ENCODE peak calls at places on chromosome 2, in five cellular contexts. One of them, this sample, is unnamed.

GRCh38 chr2:219269362-219270054 is 9.7 kb upstream of the DNAJB2 start:
- DNase-seq in activated naive CD4-positive, alpha-beta T cell treated with anti-CD3 and anti-CD28 coated beads, Interleukin-2, amount 10 ng/mL, durations not matched to agents 7 days and 5 days: no peak
- DNase-seq in mesendoderm: no peak
- DNase-seq in NCI-H1417 treated with DMSO at 0.1 percent for 48 hours: no peak
- DNase-seq in brain microvascular endothelial cell: no peak
- DNase-seq in this sample: peak

GRCh38 chr2:60318544-60318943 is 234.9 kb downstream of the BCL11A start:
- DNase-seq in activated naive CD4-positive, alpha-beta T cell treated with anti-CD3 and anti-CD28 coated beads, Interleukin-2, amount 10 ng/mL, durations not matched to agents 7 days and 5 days: no peak
- DNase-seq in mesendoderm: peak
- DNase-seq in NCI-H1417 treated with DMSO at 0.1 percent for 48 hours: no peak
- DNase-seq in brain microvascular endothelial cell: no peak
- DNase-seq in this sample: no peak

GRCh38 chr2:32977228-32977758 is 30.5 kb downstream of the LTBP1 start:
- DNase-seq in activated naive CD4-positive, alpha-beta T cell treated with anti-CD3 and anti-CD28 coated beads, Interleukin-2, amount 10 ng/mL, durations not matched to agents 7 days and 5 days: no peak
- DNase-seq in mesendoderm: no peak
- DNase-seq in NCI-H1417 treated with DMSO at 0.1 percent for 48 hours: no peak
- DNase-seq in brain microvascular endothelial cell: no peak
- DNase-seq in this sample: peak

GRCh38 chr2:8676191-8676914 is 5.5 kb upstream of the ID2 start:
- DNase-seq in activated naive CD4-positive, alpha-beta T cell treated with anti-CD3 and anti-CD28 coated beads, Interleukin-2, amount 10 ng/mL, durations not matched to agents 7 days and 5 days: no peak
- DNase-seq in mesendoderm: peak
- DNase-seq in NCI-H1417 treated with DMSO at 0.1 percent for 48 hours: no peak
- DNase-seq in brain microvascular endothelial cell: no peak
- DNase-seq in this sample: peak

GRCh38 chr2:72924353-72925240 is 7.3 kb downstream of the EMX1 start:
- DNase-seq in activated naive CD4-positive, alpha-beta T cell treated with anti-CD3 and anti-CD28 coated beads, Interleukin-2, amount 10 ng/mL, durations not matched to agents 7 days and 5 days: peak
- DNase-seq in mesendoderm: peak
- DNase-seq in NCI-H1417 treated with DMSO at 0.1 percent for 48 hours: no peak
- DNase-seq in brain microvascular endothelial cell: no peak
- DNase-seq in this sample: no peak

GRCh38 chr2:47867205-47867604 is 39.1 kb downstream of the FBXO11 start:
- DNase-seq in activated naive CD4-positive, alpha-beta T cell treated with anti-CD3 and anti-CD28 coated beads, Interleukin-2, amount 10 ng/mL, durations not matched to agents 7 days and 5 days: no peak
- DNase-seq in mesendoderm: no peak
- DNase-seq in NCI-H1417 treated with DMSO at 0.1 percent for 48 hours: no peak
- DNase-seq in brain microvascular endothelial cell: peak
- DNase-seq in this sample: peak

GRCh38 chr2:70204452-70204851 is 13.6 kb upstream of the C2orf42 start:
- DNase-seq in activated naive CD4-positive, alpha-beta T cell treated with anti-CD3 and anti-CD28 coated beads, Interleukin-2, amount 10 ng/mL, durations not matched to agents 7 days and 5 days: no peak
- DNase-seq in mesendoderm: no peak
- DNase-seq in NCI-H1417 treated with DMSO at 0.1 percent for 48 hours: no peak
- DNase-seq in brain microvascular endothelial cell: no peak
- DNase-seq in this sample: no peak

GRCh38 chr2:39487398-39488250 is 50.5 kb upstream of the MAP4K3 start:
- DNase-seq in activated naive CD4-positive, alpha-beta T cell treated with anti-CD3 and anti-CD28 coated beads, Interleukin-2, amount 10 ng/mL, durations not matched to agents 7 days and 5 days: no peak
- DNase-seq in mesendoderm: peak
- DNase-seq in NCI-H1417 treated with DMSO at 0.1 percent for 48 hours: no peak
- DNase-seq in brain microvascular endothelial cell: no peak
- DNase-seq in this sample: no peak

GRCh38 chr2:30862054-30862651 is 54.9 kb upstream of the CAPN13 start:
- DNase-seq in activated naive CD4-positive, alpha-beta T cell treated with anti-CD3 and anti-CD28 coated beads, Interleukin-2, amount 10 ng/mL, durations not matched to agents 7 days and 5 days: peak
- DNase-seq in mesendoderm: peak
- DNase-seq in NCI-H1417 treated with DMSO at 0.1 percent for 48 hours: no peak
- DNase-seq in brain microvascular endothelial cell: peak
- DNase-seq in this sample: peak

GRCh38 chr2:153005051-153005450 is 286.6 kb downstream of the ARL6IP6 start:
- DNase-seq in activated naive CD4-positive, alpha-beta T cell treated with anti-CD3 and anti-CD28 coated beads, Interleukin-2, amount 10 ng/mL, durations not matched to agents 7 days and 5 days: no peak
- DNase-seq in mesendoderm: no peak
- DNase-seq in NCI-H1417 treated with DMSO at 0.1 percent for 48 hours: no peak
- DNase-seq in brain microvascular endothelial cell: no peak
- DNase-seq in this sample: no peak

GRCh38 chr2:127176371-127177311 is 43.5 kb downstream of the CYP27C1 start:
- DNase-seq in activated naive CD4-positive, alpha-beta T cell treated with anti-CD3 and anti-CD28 coated beads, Interleukin-2, amount 10 ng/mL, durations not matched to agents 7 days and 5 days: no peak
- DNase-seq in mesendoderm: no peak
- DNase-seq in NCI-H1417 treated with DMSO at 0.1 percent for 48 hours: no peak
- DNase-seq in brain microvascular endothelial cell: no peak
- DNase-seq in this sample: no peak

GRCh38 chr2:230694241-230694640 is 18.4 kb upstream of the CAB39 start:
- DNase-seq in activated naive CD4-positive, alpha-beta T cell treated with anti-CD3 and anti-CD28 coated beads, Interleukin-2, amount 10 ng/mL, durations not matched to agents 7 days and 5 days: peak
- DNase-seq in mesendoderm: no peak
- DNase-seq in NCI-H1417 treated with DMSO at 0.1 percent for 48 hours: no peak
- DNase-seq in brain microvascular endothelial cell: no peak
- DNase-seq in this sample: no peak

GRCh38 chr2:119106301-119106897 is 52.2 kb downstream of the C1QL2 start:
- DNase-seq in activated naive CD4-positive, alpha-beta T cell treated with anti-CD3 and anti-CD28 coated beads, Interleukin-2, amount 10 ng/mL, durations not matched to agents 7 days and 5 days: peak
- DNase-seq in mesendoderm: peak
- DNase-seq in NCI-H1417 treated with DMSO at 0.1 percent for 48 hours: no peak
- DNase-seq in brain microvascular endothelial cell: peak
- DNase-seq in this sample: peak

GRCh38 chr2:197711576-197711975 is 6.4 kb downstream of the MARS2 start:
- DNase-seq in activated naive CD4-positive, alpha-beta T cell treated with anti-CD3 and anti-CD28 coated beads, Interleukin-2, amount 10 ng/mL, durations not matched to agents 7 days and 5 days: no peak
- DNase-seq in mesendoderm: no peak
- DNase-seq in NCI-H1417 treated with DMSO at 0.1 percent for 48 hours: no peak
- DNase-seq in brain microvascular endothelial cell: no peak
- DNase-seq in this sample: no peak

GRCh38 chr2:55460562-55460961 is 40.9 kb upstream of the CCDC88A start:
- DNase-seq in activated naive CD4-positive, alpha-beta T cell treated with anti-CD3 and anti-CD28 coated beads, Interleukin-2, amount 10 ng/mL, durations not matched to agents 7 days and 5 days: no peak
- DNase-seq in mesendoderm: no peak
- DNase-seq in NCI-H1417 treated with DMSO at 0.1 percent for 48 hours: no peak
- DNase-seq in brain microvascular endothelial cell: no peak
- DNase-seq in this sample: peak

GRCh38 chr2:208250401-208250800 is 4.5 kb downstream of the IDH1 start:
- DNase-seq in activated naive CD4-positive, alpha-beta T cell treated with anti-CD3 and anti-CD28 coated beads, Interleukin-2, amount 10 ng/mL, durations not matched to agents 7 days and 5 days: no peak
- DNase-seq in mesendoderm: no peak
- DNase-seq in NCI-H1417 treated with DMSO at 0.1 percent for 48 hours: no peak
- DNase-seq in brain microvascular endothelial cell: no peak
- DNase-seq in this sample: no peak

GRCh38 chr2:44715671-44716077 is 225.8 kb upstream of the SIX3 start:
- DNase-seq in activated naive CD4-positive, alpha-beta T cell treated with anti-CD3 and anti-CD28 coated beads, Interleukin-2, amount 10 ng/mL, durations not matched to agents 7 days and 5 days: no peak
- DNase-seq in mesendoderm: peak
- DNase-seq in NCI-H1417 treated with DMSO at 0.1 percent for 48 hours: no peak
- DNase-seq in brain microvascular endothelial cell: peak
- DNase-seq in this sample: no peak

GRCh38 chr2:159164457-159164894 is 122.0 kb downstream of the WDSUB1 start:
- DNase-seq in activated naive CD4-positive, alpha-beta T cell treated with anti-CD3 and anti-CD28 coated beads, Interleukin-2, amount 10 ng/mL, durations not matched to agents 7 days and 5 days: no peak
- DNase-seq in mesendoderm: no peak
- DNase-seq in NCI-H1417 treated with DMSO at 0.1 percent for 48 hours: no peak
- DNase-seq in brain microvascular endothelial cell: no peak
- DNase-seq in this sample: no peak

This sample was measured in small intestine.